ENCODE peak calls at places on chromosome 7, in eight cellular contexts. J, A, Z, M, F, W, H and N are unnamed samples.

GRCh38 chr7:156397249-156397648 is 243.3 kb upstream of the RNF32 start:
- DNase-seq in J (no peak), A (no peak), Z (no peak), M (no peak), F (no peak), W (no peak), H (no peak), N (no peak)

GRCh38 chr7:80098795-80099194 is 35.8 kb upstream of the GNAI1 start:
- DNase-seq in J (no peak), A (no peak), Z (no peak), M (no peak), F (peak), W (no peak), H (no peak), N (no peak)

GRCh38 chr7:1558181-1558811 is 2.3 kb upstream of the TMEM184A start:
- DNase-seq in J (no peak), A (no peak), Z (peak), M (peak), F (no peak), W (no peak), H (no peak), N (no peak)

GRCh38 chr7:44530990-44531389 is 10.1 kb downstream of the NPC1L1 start:
- DNase-seq in J (no peak), A (no peak), Z (no peak), M (no peak), F (no peak), W (no peak), H (no peak), N (no peak)

GRCh38 chr7:157017639-157018327 is 7.3 kb upstream of the MNX1 start:
- DNase-seq in J (no peak), A (peak), Z (no peak), M (no peak), F (no peak), W (no peak), H (no peak), N (no peak)

GRCh38 chr7:152568972-152569371 is 107.0 kb downstream of the XRCC2 start:
- DNase-seq in J (no peak), A (no peak), Z (no peak), M (no peak), F (no peak), W (no peak), H (no peak), N (no peak)

GRCh38 chr7:37732253-37732652 is 48.7 kb downstream of the GPR141 start:
- DNase-seq in J (peak), A (no peak), Z (peak), M (no peak), F (peak), W (peak), H (no peak), N (peak)

GRCh38 chr7:85052894-85053293 is 134.0 kb downstream of the SEMA3D start:
- DNase-seq in J (no peak), A (no peak), Z (no peak), M (no peak), F (no peak), W (no peak), H (no peak), N (no peak)

GRCh38 chr7:152144557-152145245 is 119.2 kb downstream of the GALNT11 start:
- DNase-seq in J (no peak), A (no peak), Z (no peak), M (no peak), F (no peak), W (no peak), H (no peak), N (no peak)

GRCh38 chr7:44966731-44967538 is 11.9 kb downstream of the MYO1G start:
- DNase-seq in J (peak), A (no peak), Z (no peak), M (no peak), F (no peak), W (no peak), H (no peak), N (no peak)

GRCh38 chr7:102287465-102288146 is 938 bp downstream of the SH2B2 start:
- DNase-seq in J (peak), A (peak), Z (peak), M (peak), F (no peak), W (no peak), H (no peak), N (no peak)

GRCh38 chr7:119175916-119176627 is 951.6 kb downstream of the ANKRD7 start:
- DNase-seq in J (peak), A (no peak), Z (peak), M (peak), F (peak), W (peak), H (peak), N (peak)

GRCh38 chr7:49644402-49645166 is 128.9 kb upstream of the VWC2 start:
- DNase-seq in J (no peak), A (no peak), Z (no peak), M (no peak), F (no peak), W (no peak), H (no peak), N (no peak)

GRCh38 chr7:97104719-97105129 is 12.8 kb upstream of the SDHAF3 start:
- DNase-seq in J (peak), A (peak), Z (peak), M (peak), F (peak), W (peak), H (peak), N (peak)

GRCh38 chr7:21730399-21730798 is 187.6 kb downstream of the DNAH11 start:
- DNase-seq in J (no peak), A (no peak), Z (no peak), M (no peak), F (no peak), W (no peak), H (no peak), N (no peak)

GRCh38 chr7:134866581-134866980 is 87.1 kb downstream of the CALD1 start:
- DNase-seq in J (no peak), A (no peak), Z (peak), M (no peak), F (peak), W (peak), H (peak), N (no peak)

GRCh38 chr7:22885824-22886255 is 63.2 kb upstream of the TOMM7 start:
- DNase-seq in J (peak), A (no peak), Z (no peak), M (no peak), F (no peak), W (peak), H (no peak), N (no peak)

GRCh38 chr7:34823650-34824258 is 165.7 kb downstream of the NPSR1 start:
- DNase-seq in J (peak), A (no peak), Z (peak), M (peak), F (peak), W (peak), H (peak), N (peak)

GRCh38 chr7:154857728-154858681 is 144.9 kb downstream of the PAXIP1 start:
- DNase-seq in J (no peak), A (peak), Z (no peak), M (no peak), F (no peak), W (no peak), H (no peak), N (no peak)

GRCh38 chr7:151871904-151872303 is 5.0 kb downstream of the PRKAG2 start:
- DNase-seq in J (peak), A (no peak), Z (no peak), M (no peak), F (no peak), W (no peak), H (no peak), N (no peak)

GRCh38 chr7:2529161-2530075 is 9.8 kb downstream of the LFNG start:
- DNase-seq in J (peak), A (peak), Z (peak), M (peak), F (no peak), W (peak), H (peak), N (peak)

GRCh38 chr7:139571190-139571589 is 47.7 kb downstream of the CLEC2L start:
- DNase-seq in J (no peak), A (no peak), Z (no peak), M (no peak), F (no peak), W (no peak), H (no peak), N (no peak)

GRCh38 chr7:90692396-90692795 is 96.3 kb downstream of the CDK14 start:
- DNase-seq in J (no peak), A (no peak), Z (peak), M (no peak), F (no peak), W (no peak), H (no peak), N (no peak)

GRCh38 chr7:16646427-16647081 is 573 bp downstream of the BZW2 start:
- DNase-seq in J (peak), A (no peak), Z (peak), M (no peak), F (no peak), W (no peak), H (no peak), N (peak)

GRCh38 chr7:1457949-1458675 is 1.2 kb downstream of the MICALL2 start:
- DNase-seq in J (peak), A (no peak), Z (peak), M (peak), F (no peak), W (no peak), H (peak), N (peak)

GRCh38 chr7:46179211-46179610 is 258.1 kb upstream of the IGFBP3 start:
- DNase-seq in J (no peak), A (no peak), Z (no peak), M (no peak), F (no peak), W (peak), H (no peak), N (no peak)

GRCh38 chr7:108137040-108137439 is 6.9 kb upstream of the LAMB4 start:
- DNase-seq in J (no peak), A (no peak), Z (no peak), M (no peak), F (no peak), W (no peak), H (no peak), N (no peak)

GRCh38 chr7:157386979-157387800 is 50.4 kb downstream of the DNAJB6 start:
- DNase-seq in J (peak), A (peak), Z (peak), M (peak), F (peak), W (peak), H (peak), N (peak)

GRCh38 chr7:84204655-84205054 is 10.1 kb upstream of the SEMA3A start:
- DNase-seq in J (peak), A (no peak), Z (peak), M (no peak), F (no peak), W (peak), H (peak), N (no peak)

GRCh38 chr7:23347007-23347681 is 48.0 kb downstream of the MALSU1 start:
- DNase-seq in J (no peak), A (no peak), Z (no peak), M (no peak), F (no peak), W (no peak), H (no peak), N (no peak)

GRCh38 chr7:33669251-33669670 is 236.1 kb upstream of the BMPER start:
- DNase-seq in J (no peak), A (no peak), Z (peak), M (no peak), F (no peak), W (no peak), H (no peak), N (no peak)

GRCh38 chr7:99497771-99498545 is 2.1 kb downstream of the ZNF394 start:
- DNase-seq in J (no peak), A (no peak), Z (no peak), M (no peak), F (no peak), W (no peak), H (no peak), N (no peak)

GRCh38 chr7:156777364-156778069 is 115.5 kb downstream of the LMBR1 start:
- DNase-seq in J (no peak), A (no peak), Z (no peak), M (no peak), F (no peak), W (no peak), H (no peak), N (no peak)

GRCh38 chr7:157587487-157588270 is 250.9 kb downstream of the DNAJB6 start:
- DNase-seq in J (no peak), A (peak), Z (no peak), M (no peak), F (no peak), W (no peak), H (no peak), N (no peak)

GRCh38 chr7:129126314-129126713 is 18.2 kb upstream of the TSPAN33 start:
- DNase-seq in J (no peak), A (no peak), Z (no peak), M (no peak), F (no peak), W (no peak), H (no peak), N (no peak)
- TF ChIP-seq CTCF in J (no peak), A (no peak), Z (no peak), M (no peak), F (no peak), W (no peak), H (no peak), N (no peak)

GRCh38 chr7:92608380-92609322 is 18.5 kb upstream of the FAM133B start:
- DNase-seq in J (no peak), A (peak), Z (no peak), M (peak), F (peak), W (no peak), H (no peak), N (no peak)
- TF ChIP-seq CTCF in J (no peak), A (no peak), Z (no peak), M (no peak), F (no peak), W (no peak), H (no peak), N (no peak)

GRCh38 chr7:26900283-26900682 is 35.9 kb upstream of the SKAP2 start:
- DNase-seq in J (no peak), A (no peak), Z (no peak), M (no peak), F (no peak), W (no peak), H (no peak), N (no peak)

GRCh38 chr7:26898917-26899316 is 34.5 kb upstream of the SKAP2 start:
- DNase-seq in J (peak), A (no peak), Z (no peak), M (no peak), F (no peak), W (peak), H (no peak), N (no peak)

GRCh38 chr7:26899519-26899918 is 35.1 kb upstream of the SKAP2 start:
- DNase-seq in J (no peak), A (no peak), Z (no peak), M (no peak), F (no peak), W (no peak), H (no peak), N (no peak)

DNA sequence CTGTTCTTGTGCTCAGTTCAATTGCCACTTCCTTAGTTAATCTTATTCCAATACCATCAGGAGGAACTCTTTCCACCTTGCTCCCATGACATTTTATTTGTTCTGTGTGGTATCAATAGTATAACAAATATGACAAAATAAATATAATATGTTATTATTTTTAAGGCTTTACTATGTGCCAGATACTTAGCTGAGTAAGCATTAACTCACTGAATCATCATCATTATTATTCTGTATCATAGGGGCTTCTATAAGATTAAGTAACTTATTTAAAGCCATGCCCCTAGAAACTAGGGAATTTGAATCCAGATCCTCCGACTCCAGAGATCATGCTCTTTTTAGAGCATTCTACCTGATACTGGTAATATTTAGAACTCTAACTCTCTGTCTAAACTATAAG is 33.5 kb upstream of the SKAP2 start:
- DNase-seq in J (no peak), A (no peak), Z (no peak), M (no peak), F (no peak), W (no peak), H (no peak), N (no peak)
- TF ChIP-seq CTCF in J (no peak), A (no peak), Z (no peak), M (no peak), F (no peak), W (no peak), H (no peak), N (no peak)

GRCh38 chr7:3924277-3924676 is 623.2 kb downstream of the SDK1 start:
- DNase-seq in J (no peak), A (no peak), Z (no peak), M (peak), F (no peak), W (no peak), H (no peak), N (no peak)

GRCh38 chr7:3923307-3923918 is 622.4 kb downstream of the SDK1 start:
- DNase-seq in J (no peak), A (no peak), Z (no peak), M (peak), F (no peak), W (no peak), H (no peak), N (no peak)

GRCh38 chr7:3918576-3918975 is 617.5 kb downstream of the SDK1 start:
- DNase-seq in J (no peak), A (no peak), Z (no peak), M (no peak), F (no peak), W (no peak), H (no peak), N (no peak)

GRCh38 chr7:3917466-3917865 is 616.4 kb downstream of the SDK1 start:
- DNase-seq in J (no peak), A (no peak), Z (no peak), M (no peak), F (no peak), W (no peak), H (no peak), N (peak)

DNA sequence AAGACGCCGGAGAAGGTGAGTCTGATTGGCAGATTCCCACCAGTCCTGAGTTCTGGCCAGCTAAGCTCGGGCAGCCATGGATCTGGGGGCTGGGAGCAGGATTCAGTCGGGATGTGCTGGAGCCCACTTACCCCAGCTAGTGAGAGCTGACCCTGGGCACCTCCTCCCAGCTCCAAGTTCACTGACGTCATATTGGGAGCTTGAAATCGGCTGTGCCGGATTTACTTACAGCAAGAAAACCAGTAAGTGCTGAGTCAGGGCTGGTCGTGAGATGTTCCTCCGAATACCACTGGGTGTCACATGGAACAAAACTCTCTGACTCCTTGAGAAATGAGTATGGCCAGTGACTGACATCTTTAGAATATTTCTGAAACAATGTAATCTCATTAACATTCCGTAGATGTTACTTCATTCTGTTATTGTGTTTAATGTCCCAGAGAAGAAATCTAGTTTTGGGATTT is 621.2 kb downstream of the SDK1 start:
- DNase-seq in J (peak), A (no peak), Z (peak), M (peak), F (peak), W (peak), H (peak), N (peak)
- TF ChIP-seq CTCF in J (peak), A (no peak), Z (no peak), M (no peak), F (no peak), W (peak), H (no peak), N (peak)

GRCh38 chr7:148255333-148255732 is 335.2 kb upstream of the C7orf33 start:
- DNase-seq in J (no peak), A (no peak), Z (no peak), M (no peak), F (no peak), W (no peak), H (no peak), N (no peak)
- TF ChIP-seq CTCF in J (no peak), A (no peak), Z (peak), M (no peak), F (peak), W (no peak), H (no peak), N (no peak)

GRCh38 chr7:106177295-106177690 is 65.2 kb upstream of the SYPL1 start:
- DNase-seq in J (no peak), A (no peak), Z (no peak), M (no peak), F (no peak), W (no peak), H (peak), N (no peak)

GRCh38 chr7:106176414-106177294 is 64.5 kb upstream of the SYPL1 start:
- DNase-seq in J (peak), A (peak), Z (peak), M (peak), F (peak), W (peak), H (peak), N (peak)

GRCh38 chr7:106179256-106179655 is 67.1 kb upstream of the SYPL1 start:
- DNase-seq in J (no peak), A (no peak), Z (no peak), M (no peak), F (no peak), W (no peak), H (no peak), N (no peak)

GRCh38 chr7:106177738-106178592 is 65.9 kb upstream of the SYPL1 start:
- DNase-seq in J (no peak), A (no peak), Z (no peak), M (no peak), F (no peak), W (no peak), H (no peak), N (no peak)

GRCh38 chr7:106178593-106179134 is 66.6 kb upstream of the SYPL1 start:
- DNase-seq in J (peak), A (no peak), Z (peak), M (no peak), F (no peak), W (peak), H (peak), N (peak)
- TF ChIP-seq CTCF in J (peak), A (no peak), Z (peak), M (no peak), F (no peak), W (peak), H (peak), N (no peak)

DNA sequence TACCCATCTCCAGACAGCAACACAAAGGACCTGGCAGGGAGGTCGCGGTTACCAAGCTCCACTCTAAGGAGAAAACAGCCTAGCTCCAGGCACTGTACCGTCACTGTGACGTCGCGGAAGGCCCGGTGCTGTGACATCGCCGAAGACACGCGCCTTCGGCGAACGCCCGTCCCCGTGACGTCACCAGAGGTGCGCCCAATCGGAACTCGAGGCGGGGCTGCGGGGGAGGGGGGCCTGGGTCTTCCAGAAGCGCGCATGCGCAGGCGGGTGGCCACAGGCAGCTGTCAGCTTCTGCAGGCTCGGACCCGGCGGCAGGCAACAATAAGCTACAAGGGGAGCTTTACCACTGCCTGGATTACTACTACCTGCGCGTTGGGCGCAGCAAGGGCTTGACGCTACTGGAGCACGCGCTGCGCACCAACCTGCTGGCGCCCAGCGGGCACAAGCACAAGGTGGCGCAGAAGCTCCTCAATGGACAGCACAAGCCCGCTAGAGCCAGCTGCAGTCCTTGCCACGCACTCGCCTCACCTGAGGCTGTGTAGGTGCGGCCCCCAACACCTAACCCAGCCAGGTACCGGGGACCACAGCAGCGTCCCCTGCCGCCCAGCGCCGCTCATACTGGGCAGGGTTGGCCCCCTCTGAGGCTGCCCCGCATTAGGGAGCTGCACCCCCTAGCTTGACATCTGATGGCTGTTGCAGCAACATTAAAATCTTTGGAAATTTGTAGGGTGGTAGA is 208.4 kb downstream of the TPST1 start:
- DNase-seq in J (peak), A (peak), Z (peak), M (peak), F (peak), W (peak), H (peak), N (peak)
- TF ChIP-seq CTCF in J (no peak), A (peak), Z (peak), M (peak), F (no peak), W (peak), H (peak), N (no peak)

GRCh38 chr7:142405122-142405765 is 147.4 kb upstream of the PRSS58 start:
- DNase-seq in J (no peak), A (no peak), Z (peak), M (no peak), F (no peak), W (peak), H (peak), N (no peak)
- TF ChIP-seq CTCF in J (no peak), A (no peak), Z (no peak), M (no peak), F (no peak), W (peak), H (no peak), N (no peak)